ENCODE peak calls at places on chromosomes 2 and 18, in ten cellular contexts. Z is heart right ventricle; M is GM12892; H is GM04504; D is stimulated activated CD4-positive, alpha-beta T cell treated with anti-CD3 and anti-CD28 coated beads, Interleukin-12 subunit alpha, Interleukin-12 subunit beta, amount 100 ng/mL, for 48 hours; J is stomach; C is glomerular endothelial cell; F is ELF-1; R is left colon; A is AG09319. O is an unnamed sample.

GRCh38 chr2:226760412-226761194 is 39.0 kb downstream of the IRS1 start:
- DNase-seq in Z (no peak), M (no peak), H (peak), D (no peak), J (no peak), C (no peak), F (no peak), R (no peak), A (peak), O (no peak)

GRCh38 chr2:83196225-83196624 is 1262.9 kb downstream of the SUCLG1 start:
- DNase-seq in Z (no peak), M (no peak), H (peak), D (no peak), J (no peak), C (peak), F (no peak), R (no peak), A (no peak), O (no peak)

GRCh38 chr2:196083601-196084000 is 15.0 kb upstream of the DNAH7 start:
- DNase-seq in Z (no peak), M (no peak), H (no peak), D (no peak), J (no peak), C (no peak), F (no peak), R (no peak), A (no peak), O (no peak)

GRCh38 chr2:223586261-223586660 is 15.9 kb downstream of the SCG2 start:
- DNase-seq in Z (no peak), M (no peak), H (peak), D (no peak), J (no peak), C (no peak), F (no peak), R (no peak), A (no peak), O (no peak)

GRCh38 chr2:85699325-85699724 is 5.2 kb downstream of the GNLY start:
- DNase-seq in Z (no peak), M (no peak), H (no peak), D (no peak), J (no peak), C (no peak), F (no peak), R (no peak), A (no peak), O (no peak)

GRCh38 chr2:211174631-211175030 is 618.2 kb downstream of the CPS1 start:
- DNase-seq in Z (no peak), M (no peak), H (no peak), D (no peak), J (no peak), C (no peak), F (no peak), R (no peak), A (no peak), O (no peak)

GRCh38 chr18:3520230-3521085 is 70.5 kb downstream of the TGIF1 start:
- DNase-seq in Z (no peak), M (no peak), H (no peak), D (no peak), J (no peak), C (no peak), F (peak), R (no peak), A (no peak), O (no peak)

GRCh38 chr2:230447455-230448451 is 31.8 kb downstream of the SP100 start:
- DNase-seq in Z (no peak), M (no peak), H (no peak), D (no peak), J (no peak), C (no peak), F (no peak), R (no peak), A (no peak), O (no peak)

GRCh38 chr2:113132622-113133021 is 5.2 kb downstream of the IL1RN start:
- DNase-seq in Z (no peak), M (no peak), H (no peak), D (no peak), J (no peak), C (no peak), F (no peak), R (no peak), A (no peak), O (no peak)

GRCh38 chr2:24793752-24794477 is 690 bp downstream of the CENPO start:
- DNase-seq in Z (no peak), M (no peak), H (peak), D (no peak), J (no peak), C (no peak), F (peak), R (peak), A (no peak), O (no peak)

GRCh38 chr2:186129767-186130581 is 356.1 kb upstream of the ZC3H15 start:
- DNase-seq in Z (no peak), M (no peak), H (no peak), D (no peak), J (no peak), C (peak), F (no peak), R (no peak), A (no peak), O (no peak)

GRCh38 chr2:27214936-27215335 is 2.2 kb upstream of the CAD start:
- DNase-seq in Z (no peak), M (no peak), H (peak), D (no peak), J (no peak), C (no peak), F (no peak), R (no peak), A (no peak), O (no peak)

GRCh38 chr2:120850551-120850950 is 114.9 kb downstream of the GLI2 start:
- DNase-seq in Z (no peak), M (no peak), H (no peak), D (no peak), J (no peak), C (no peak), F (no peak), R (no peak), A (no peak), O (no peak)

GRCh38 chr2:85660725-85661124 is 7.3 kb downstream of the SFTPB start:
- DNase-seq in Z (no peak), M (no peak), H (no peak), D (no peak), J (no peak), C (no peak), F (no peak), R (no peak), A (no peak), O (no peak)

GRCh38 chr2:145623136-145623535 is 1103.2 kb upstream of the ZEB2 start:
- DNase-seq in Z (no peak), M (no peak), H (peak), D (no peak), J (no peak), C (no peak), F (no peak), R (no peak), A (no peak), O (no peak)

GRCh38 chr2:214575030-214575949 is 164.4 kb downstream of the VWC2L start:
- DNase-seq in Z (no peak), M (no peak), H (no peak), D (no peak), J (no peak), C (no peak), F (no peak), R (no peak), A (no peak), O (peak)

GRCh38 chr2:137050949-137051348 is 285.6 kb downstream of the THSD7B start:
- DNase-seq in Z (no peak), M (no peak), H (no peak), D (no peak), J (no peak), C (no peak), F (no peak), R (no peak), A (no peak), O (no peak)

GRCh38 chr2:171083426-171083825 is 77.3 kb downstream of the TLK1 start:
- DNase-seq in Z (no peak), M (no peak), H (no peak), D (no peak), J (no peak), C (no peak), F (no peak), R (no peak), A (no peak), O (no peak)

GRCh38 chr2:30236591-30237245 is 5.4 kb downstream of the LBH start:
- DNase-seq in Z (peak), M (no peak), H (no peak), D (no peak), J (peak), C (no peak), F (no peak), R (no peak), A (no peak), O (no peak)